ENCODE peak calls at places on chromosomes 7 and 10, in ten cellular contexts. K is H9, Z is omental fat pad, T is kidney, V is HFFc6, B is prostate gland, I is astrocyte of the cerebellum, U is PC-3, H is brain microvascular endothelial cell, C is suprapubic skin. G is an unnamed sample.

GRCh38 chr7:45696476-45696875 is 122.3 kb downstream of the ADCY1 start:
- DNase-seq in K (peak), Z (no peak), T (no peak), V (no peak), B (peak), I (no peak), U (no peak), H (no peak), C (peak), G (no peak)

GRCh38 chr10:32983333-32983909 is 25.4 kb upstream of the ITGB1 start:
- DNase-seq in K (no peak), Z (no peak), T (no peak), V (peak), B (no peak), I (peak), U (peak), H (peak), C (no peak), G (peak)

GRCh38 chr7:2012044-2012900 is 220.5 kb downstream of the MAD1L1 start:
- DNase-seq in K (no peak), Z (no peak), T (peak), V (no peak), B (no peak), I (no peak), U (no peak), H (no peak), C (peak), G (no peak)

GRCh38 chr10:26698909-26699308 is 1.4 kb downstream of the PDSS1 start:
- DNase-seq in K (no peak), Z (no peak), T (no peak), V (no peak), B (no peak), I (no peak), U (no peak), H (no peak), C (no peak), G (no peak)

GRCh38 chr10:71854031-71854430 is 3.0 kb upstream of the PSAP start:
- DNase-seq in K (no peak), Z (no peak), T (no peak), V (peak), B (no peak), I (peak), U (no peak), H (no peak), C (no peak), G (no peak)

GRCh38 chr7:105032553-105033214 is 18.7 kb downstream of the KMT2E start:
- DNase-seq in K (no peak), Z (no peak), T (no peak), V (no peak), B (no peak), I (no peak), U (no peak), H (no peak), C (no peak), G (no peak)

GRCh38 chr7:30445770-30446169 is 32.8 kb downstream of the NOD1 start:
- DNase-seq in K (no peak), Z (peak), T (no peak), V (no peak), B (peak), I (peak), U (no peak), H (no peak), C (peak), G (no peak)

GRCh38 chr10:62885656-62886461 is 69.7 kb upstream of the EGR2 start:
- DNase-seq in K (no peak), Z (no peak), T (no peak), V (peak), B (no peak), I (peak), U (peak), H (peak), C (no peak), G (no peak)

GRCh38 chr7:155731871-155732270 is 80.4 kb downstream of the SHH start:
- DNase-seq in K (no peak), Z (no peak), T (no peak), V (no peak), B (no peak), I (no peak), U (no peak), H (no peak), C (no peak), G (no peak)

DNA sequence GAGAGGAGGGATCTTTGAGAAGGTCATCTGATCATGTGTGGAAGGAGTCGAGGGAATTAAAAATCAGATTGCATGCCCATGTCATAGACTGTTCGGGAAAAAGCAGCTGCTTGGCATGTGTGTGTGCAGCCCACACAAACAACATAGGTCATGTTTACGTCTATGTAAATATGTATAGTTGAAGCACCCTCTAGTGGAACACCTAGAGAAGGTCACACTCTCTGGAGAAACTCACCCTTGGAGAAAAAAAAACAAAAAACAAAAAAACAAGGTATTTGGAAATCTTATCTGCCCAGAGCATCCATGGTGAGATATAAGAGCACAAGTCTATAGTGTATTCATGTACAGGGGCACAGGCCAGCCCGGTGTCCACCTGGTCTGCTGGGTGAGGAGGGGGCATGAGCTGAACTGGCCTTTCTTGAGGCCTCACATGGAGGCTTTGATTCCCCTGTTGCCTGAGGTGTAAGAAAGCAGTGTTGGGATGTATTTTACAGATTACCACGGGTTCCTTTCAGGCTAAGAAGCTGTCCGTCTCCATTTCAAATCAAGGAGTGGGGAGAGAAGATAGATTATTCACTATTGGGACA is 98.0 kb downstream of the NPY start:
- DNase-seq in K (no peak), Z (no peak), T (no peak), V (peak), B (no peak), I (peak), U (peak), H (no peak), C (no peak), G (no peak)
- TF ChIP-seq CTCF in K (peak), Z (no peak), T (peak), V (peak), B (peak), I (peak), U (peak), H (peak), C (no peak), G (peak)

GRCh38 chr7:101235050-101235449 is 2.6 kb downstream of the CLDN15 start:
- DNase-seq in K (peak), Z (no peak), T (no peak), V (no peak), B (no peak), I (no peak), U (no peak), H (no peak), C (no peak), G (no peak)
- TF ChIP-seq CTCF in K (peak), Z (no peak), T (peak), V (peak), B (no peak), I (peak), U (peak), H (peak), C (no peak), G (no peak)

GRCh38 chr10:108673756-108674155 is 1249.6 kb downstream of the XPNPEP1 start:
- DNase-seq in K (no peak), Z (no peak), T (no peak), V (no peak), B (no peak), I (peak), U (no peak), H (no peak), C (no peak), G (no peak)
- TF ChIP-seq CTCF in K (no peak), Z (no peak), T (no peak), V (no peak), B (no peak), I (no peak), U (no peak), H (no peak), C (no peak), G (no peak)

GRCh38 chr7:154304740-154305679 is 252.8 kb downstream of the DPP6 start:
- DNase-seq in K (peak), Z (no peak), T (no peak), V (no peak), B (no peak), I (no peak), U (no peak), H (no peak), C (no peak), G (no peak)

GRCh38 chr7:154299736-154300135 is 247.5 kb downstream of the DPP6 start:
- DNase-seq in K (no peak), Z (no peak), T (no peak), V (no peak), B (no peak), I (no peak), U (no peak), H (no peak), C (no peak), G (no peak)

GRCh38 chr7:154304231-154304630 is 252.0 kb downstream of the DPP6 start:
- DNase-seq in K (no peak), Z (no peak), T (no peak), V (no peak), B (no peak), I (no peak), U (no peak), H (no peak), C (no peak), G (no peak)

GRCh38 chr7:154306036-154306435 is 253.8 kb downstream of the DPP6 start:
- DNase-seq in K (no peak), Z (no peak), T (no peak), V (no peak), B (no peak), I (no peak), U (no peak), H (no peak), C (no peak), G (no peak)

GRCh38 chr7:154302380-154302779 is 250.2 kb downstream of the DPP6 start:
- DNase-seq in K (no peak), Z (no peak), T (no peak), V (no peak), B (no peak), I (no peak), U (no peak), H (no peak), C (no peak), G (no peak)
- TF ChIP-seq CTCF in K (no peak), Z (no peak), T (no peak), V (no peak), B (no peak), I (no peak), U (no peak), H (no peak), C (no peak), G (no peak)

GRCh38 chr10:119608316-119609155 is 11.8 kb upstream of the TIAL1 start:
- DNase-seq in K (peak), Z (no peak), T (no peak), V (peak), B (peak), I (no peak), U (peak), H (peak), C (no peak), G (peak)
- TF ChIP-seq CTCF in K (peak), Z (no peak), T (peak), V (peak), B (peak), I (peak), U (peak), H (peak), C (peak), G (peak)

GRCh38 chr10:77926566-77927342 is at the start of gene DLG5:
- DNase-seq in K (peak), Z (no peak), T (peak), V (peak), B (peak), I (no peak), U (peak), H (no peak), C (peak), G (peak)
- TF ChIP-seq CTCF in K (peak), Z (no peak), T (no peak), V (peak), B (peak), I (no peak), U (peak), H (no peak), C (no peak), G (peak)

GRCh38 chr10:99276848-99277486 is 41.3 kb upstream of the HPSE2 start:
- DNase-seq in K (no peak), Z (no peak), T (no peak), V (peak), B (no peak), I (no peak), U (peak), H (peak), C (no peak), G (no peak)
- TF ChIP-seq CTCF in K (peak), Z (no peak), T (no peak), V (peak), B (no peak), I (peak), U (peak), H (peak), C (no peak), G (no peak)

GRCh38 chr7:134356421-134356936 is 39.7 kb upstream of the SLC35B4 start:
- DNase-seq in K (no peak), Z (no peak), T (no peak), V (no peak), B (no peak), I (no peak), U (no peak), H (no peak), C (no peak), G (no peak)

GRCh38 chr7:134355925-134356324 is 39.2 kb upstream of the SLC35B4 start:
- DNase-seq in K (no peak), Z (no peak), T (no peak), V (no peak), B (peak), I (no peak), U (no peak), H (no peak), C (no peak), G (peak)

GRCh38 chr7:134359787-134360432 is 43.2 kb upstream of the SLC35B4 start:
- DNase-seq in K (no peak), Z (no peak), T (no peak), V (no peak), B (no peak), I (no peak), U (no peak), H (no peak), C (no peak), G (no peak)

GRCh38 chr7:134355004-134355525 is 38.3 kb upstream of the SLC35B4 start:
- DNase-seq in K (no peak), Z (no peak), T (no peak), V (no peak), B (no peak), I (no peak), U (no peak), H (no peak), C (no peak), G (no peak)

DNA sequence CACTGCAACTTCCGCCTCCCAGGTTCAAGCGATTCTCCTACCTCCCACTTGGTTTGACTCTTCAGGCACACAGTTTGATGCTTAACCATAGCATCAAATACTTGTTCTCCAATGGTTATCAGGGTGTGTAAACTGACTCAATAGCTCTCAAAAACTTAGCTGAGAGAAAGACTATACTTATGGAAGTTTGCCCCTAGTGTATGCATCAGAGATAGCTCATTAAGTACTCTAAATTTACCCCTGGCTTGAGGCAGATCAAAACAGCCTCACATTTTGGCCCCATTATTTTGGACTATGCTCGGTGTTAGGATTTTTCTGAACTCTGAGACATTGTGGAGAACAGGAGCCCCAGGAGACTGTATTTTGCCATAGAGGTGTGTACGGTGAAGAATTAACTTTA is 40.8 kb upstream of the SLC35B4 start:
- DNase-seq in K (no peak), Z (no peak), T (no peak), V (peak), B (no peak), I (no peak), U (no peak), H (no peak), C (no peak), G (no peak)
- TF ChIP-seq CTCF in K (peak), Z (no peak), T (no peak), V (no peak), B (no peak), I (no peak), U (peak), H (no peak), C (no peak), G (no peak)